ENCODE peak calls at places on chromosome 22, in six cellular contexts. One of them, this sample, is unnamed. For H3K27me3, the result is how much of the 10 kb centered on the place peaks cover.

GRCh38 chr22:25232301-25232700 is 12.9 kb downstream of the CRYBB2 start:
- DNase-seq in heart right ventricle: no peak
- DNase-seq in CD8-positive, alpha-beta memory T cell: no peak
- DNase-seq in body of pancreas: no peak
- DNase-seq in pancreas: no peak
- DNase-seq in K562: no peak
- DNase-seq in this sample: peak

GRCh38 chr22:44360686-44361381 is 48.1 kb upstream of the SHISAL1 start:
- DNase-seq in heart right ventricle: peak
- DNase-seq in CD8-positive, alpha-beta memory T cell: peak
- DNase-seq in body of pancreas: no peak
- DNase-seq in pancreas: no peak
- DNase-seq in K562: no peak
- DNase-seq in this sample: peak

GRCh38 chr22:44648821-44649566 is 53.0 kb upstream of the PRR5 start:
- DNase-seq in heart right ventricle: no peak
- DNase-seq in CD8-positive, alpha-beta memory T cell: no peak
- DNase-seq in body of pancreas: no peak
- DNase-seq in pancreas: no peak
- DNase-seq in K562: no peak
- DNase-seq in this sample: no peak

GRCh38 chr22:38109391-38110000 is 988 bp downstream of the BAIAP2L2 start:
- DNase-seq in heart right ventricle: no peak
- DNase-seq in CD8-positive, alpha-beta memory T cell: peak
- DNase-seq in body of pancreas: no peak
- DNase-seq in pancreas: no peak
- DNase-seq in K562: no peak
- DNase-seq in this sample: peak

GRCh38 chr22:27723150-27723549 is 78.4 kb downstream of the MN1 start:
- DNase-seq in heart right ventricle: no peak
- DNase-seq in CD8-positive, alpha-beta memory T cell: no peak
- DNase-seq in body of pancreas: no peak
- DNase-seq in pancreas: no peak
- DNase-seq in K562: no peak
- DNase-seq in this sample: no peak

GRCh38 chr22:27436591-27436990 is 365.0 kb downstream of the MN1 start:
- DNase-seq in heart right ventricle: no peak
- DNase-seq in CD8-positive, alpha-beta memory T cell: no peak
- DNase-seq in body of pancreas: no peak
- DNase-seq in pancreas: no peak
- DNase-seq in K562: no peak
- DNase-seq in this sample: no peak

GRCh38 chr22:49894321-49895072 is 23.7 kb downstream of the ALG12 start:
- DNase-seq in heart right ventricle: no peak
- DNase-seq in CD8-positive, alpha-beta memory T cell: no peak
- DNase-seq in body of pancreas: no peak
- DNase-seq in pancreas: no peak
- DNase-seq in K562: peak
- DNase-seq in this sample: no peak

GRCh38 chr22:49487950-49488349 is 339.7 kb downstream of the BRD1 start:
- DNase-seq in heart right ventricle: no peak
- DNase-seq in CD8-positive, alpha-beta memory T cell: no peak
- DNase-seq in body of pancreas: no peak
- DNase-seq in pancreas: no peak
- DNase-seq in K562: no peak
- DNase-seq in this sample: no peak

GRCh38 chr22:39251762-39252460 is 7.1 kb upstream of the PDGFB start:
- DNase-seq in heart right ventricle: no peak
- DNase-seq in CD8-positive, alpha-beta memory T cell: no peak
- DNase-seq in body of pancreas: peak
- DNase-seq in pancreas: no peak
- DNase-seq in K562: no peak
- DNase-seq in this sample: no peak

GRCh38 chr22:26550498-26551033 is 38.3 kb upstream of the TFIP11 start:
- DNase-seq in heart right ventricle: peak
- DNase-seq in CD8-positive, alpha-beta memory T cell: no peak
- DNase-seq in body of pancreas: peak
- DNase-seq in pancreas: peak
- DNase-seq in K562: no peak
- DNase-seq in this sample: peak

GRCh38 chr22:19867617-19868016 is 12.9 kb upstream of the GNB1L start:
- DNase-seq in heart right ventricle: no peak
- DNase-seq in CD8-positive, alpha-beta memory T cell: peak
- DNase-seq in body of pancreas: no peak
- DNase-seq in pancreas: no peak
- DNase-seq in K562: no peak
- DNase-seq in this sample: no peak

DNA sequence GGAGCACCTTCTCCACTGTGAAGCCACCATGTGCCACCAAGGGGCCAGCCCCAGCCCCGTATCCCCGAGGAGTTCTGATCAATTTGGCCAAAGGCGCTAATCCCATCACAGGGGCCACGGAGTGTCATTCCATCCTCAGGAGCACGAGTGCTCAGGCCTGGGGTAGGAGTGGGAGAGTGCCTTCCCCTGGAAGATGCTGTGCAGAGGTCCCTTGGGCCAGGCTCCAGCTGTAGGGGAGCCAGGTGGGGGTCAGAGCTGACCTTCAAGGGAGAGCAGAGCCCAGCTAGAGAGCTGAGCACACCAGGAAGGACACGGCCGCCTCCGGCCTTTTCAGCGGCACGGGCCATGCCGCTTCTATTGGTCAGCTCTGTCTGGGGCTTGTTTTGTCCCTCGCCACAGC is 1459.9 kb downstream of the BRD1 start:
- DNase-seq in heart right ventricle: no peak
- DNase-seq in CD8-positive, alpha-beta memory T cell: no peak
- DNase-seq in body of pancreas: no peak
- DNase-seq in pancreas: no peak
- DNase-seq in K562: no peak
- DNase-seq in this sample: no peak
- H3K27me3 ChIP-seq in heart right ventricle: under half
- H3K27me3 ChIP-seq in CD8-positive, alpha-beta memory T cell: under half
- H3K27me3 ChIP-seq in body of pancreas: under half
- H3K27me3 ChIP-seq in pancreas: under half
- H3K27me3 ChIP-seq in K562: under half
- H3K27me3 ChIP-seq in this sample: under half

GRCh38 chr22:41974691-41975290 is 5.5 kb downstream of the SEPTIN3 start:
- DNase-seq in heart right ventricle: no peak
- DNase-seq in CD8-positive, alpha-beta memory T cell: no peak
- DNase-seq in body of pancreas: no peak
- DNase-seq in pancreas: no peak
- DNase-seq in K562: no peak
- DNase-seq in this sample: no peak
- H3K27me3 ChIP-seq in heart right ventricle: half or more
- H3K27me3 ChIP-seq in CD8-positive, alpha-beta memory T cell: under half
- H3K27me3 ChIP-seq in body of pancreas: under half
- H3K27me3 ChIP-seq in pancreas: under half
- H3K27me3 ChIP-seq in K562: under half
- H3K27me3 ChIP-seq in this sample: under half

DNA sequence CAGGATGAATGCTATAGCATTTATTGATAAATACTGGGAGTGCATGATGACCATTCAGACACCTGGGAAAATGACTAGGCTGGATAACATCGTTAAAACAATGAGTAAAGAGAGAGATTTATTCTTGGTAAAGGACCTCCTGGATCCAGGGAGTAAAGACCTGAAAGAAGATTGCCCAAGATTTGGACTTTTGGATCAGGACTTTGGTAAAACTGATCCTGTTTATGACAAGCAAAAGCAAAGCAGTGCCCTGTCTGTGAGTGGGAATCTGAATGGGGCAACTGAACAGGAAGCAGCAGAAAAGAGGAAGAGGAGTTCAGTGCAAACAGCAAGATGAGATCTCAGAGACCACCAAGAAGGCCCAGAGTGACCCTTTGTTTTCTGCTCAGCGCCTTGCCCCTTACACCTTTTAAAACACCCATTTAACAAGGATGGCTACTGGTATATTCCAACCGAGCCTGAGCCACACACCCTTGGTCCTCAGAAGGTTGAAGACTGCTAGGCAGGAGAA is 121.9 kb downstream of the VPREB1 start:
- DNase-seq in heart right ventricle: no peak
- DNase-seq in CD8-positive, alpha-beta memory T cell: no peak
- DNase-seq in body of pancreas: no peak
- DNase-seq in pancreas: no peak
- DNase-seq in K562: no peak
- DNase-seq in this sample: no peak
- H3K27me3 ChIP-seq in heart right ventricle: under half
- H3K27me3 ChIP-seq in CD8-positive, alpha-beta memory T cell: under half
- H3K27me3 ChIP-seq in body of pancreas: under half
- H3K27me3 ChIP-seq in pancreas: under half
- H3K27me3 ChIP-seq in K562: under half
- H3K27me3 ChIP-seq in this sample: under half

DNA sequence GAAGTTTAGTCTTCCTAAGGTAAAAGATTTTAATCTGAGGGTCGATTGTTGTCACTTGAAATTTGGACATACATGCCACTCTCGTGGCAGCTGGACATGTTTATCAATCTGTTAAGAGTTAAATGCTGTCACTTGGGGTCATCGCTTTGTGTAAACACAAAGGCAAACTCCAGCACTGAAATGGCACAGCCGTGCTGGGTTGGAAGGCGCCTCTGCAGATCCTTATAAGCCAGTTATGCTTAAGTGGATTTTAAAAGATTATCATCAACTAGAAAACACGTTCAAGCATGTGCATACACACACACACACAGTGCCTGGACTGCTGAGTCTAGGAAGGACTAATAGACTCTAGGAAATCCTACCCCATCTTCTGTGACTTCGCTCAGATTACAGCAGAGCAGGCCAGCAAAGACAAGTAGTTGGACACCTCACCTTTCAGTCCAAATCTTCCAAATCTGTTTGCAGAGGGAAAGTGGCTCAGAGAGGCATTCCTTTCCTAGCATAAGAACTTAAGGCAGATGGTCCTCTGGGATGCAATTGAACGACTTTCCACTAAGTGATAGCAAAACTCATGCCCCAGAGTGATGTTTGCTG is 83.7 kb downstream of the CACNG2 start:
- DNase-seq in heart right ventricle: no peak
- DNase-seq in CD8-positive, alpha-beta memory T cell: no peak
- DNase-seq in body of pancreas: no peak
- DNase-seq in pancreas: no peak
- DNase-seq in K562: no peak
- DNase-seq in this sample: no peak
- H3K27me3 ChIP-seq in heart right ventricle: under half
- H3K27me3 ChIP-seq in CD8-positive, alpha-beta memory T cell: under half
- H3K27me3 ChIP-seq in body of pancreas: under half
- H3K27me3 ChIP-seq in pancreas: under half
- H3K27me3 ChIP-seq in K562: under half
- H3K27me3 ChIP-seq in this sample: under half